ENCODE peak calls at places on chromosome 3, in five cellular contexts. H is ACHN; J is nucleus accumbens; O is HuH-7.5; F is effector memory CD8-positive, alpha-beta T cell. A is an unnamed sample.

GRCh38 chr3:9498781-9499180 is 54.8 kb downstream of the LHFPL4 start:
- DNase-seq in O (no peak), H (no peak), F (no peak), J (no peak), A (no peak)

GRCh38 chr3:60086811-60087210 is 1037.0 kb upstream of the CFAP20DC start:
- DNase-seq in O (no peak), J (no peak), F (no peak), H (peak; percentile 22), A (no peak)

GRCh38 chr3:16665282-16665741 is 60.1 kb upstream of the DAZL start:
- DNase-seq in H (no peak), F (no peak), J (no peak), O (no peak), A (no peak)

GRCh38 chr3:16357698-16358097 is 92.7 kb downstream of the OXNAD1 start:
- DNase-seq in O (no peak), J (no peak), H (no peak), F (no peak), A (peak; percentile 61)

GRCh38 chr3:183824761-183825379 is 507 bp downstream of the MAP6D1 start:
- DNase-seq in F (no peak), O (no peak), J (no peak), H (peak; percentile 7), A (no peak)

GRCh38 chr3:113254171-113254947 is 43.0 kb downstream of the BOC start:
- DNase-seq in O (no peak), H (no peak), J (no peak), F (no peak), A (peak; percentile 50)

GRCh38 chr3:42394579-42395288 is 15.7 kb downstream of the LYZL4 start:
- DNase-seq in F (no peak), O (no peak), H (no peak), J (no peak), A (no peak)

GRCh38 chr3:149145926-149146325 is 16.5 kb downstream of the HPS3 start:
- DNase-seq in F (no peak), J (no peak), O (no peak), H (no peak), A (peak; percentile 63)

GRCh38 chr3:134794323-134794722 is 737 bp upstream of the EPHB1 start:
- DNase-seq in O (no peak), H (no peak), F (no peak), J (no peak), A (no peak)